ENCODE peak calls at places on chromosomes 7 and 10, in eight cellular contexts. One of them, this sample, is unnamed.

GRCh38 chr7:140475747-140476333 is 3.5 kb downstream of the MKRN1 start:
- DNase-seq in skeletal muscle cell: no peak
- DNase-seq in LoVo: peak
- DNase-seq in PC-3: peak
- DNase-seq in activated CD4-positive, alpha-beta T cell treated with anti-CD3 and anti-CD28 coated beads for 24 hours: peak
- DNase-seq in activated T-helper 1 cell treated with Interleukin-2 at 50 U/mL for 16 hours: peak
- DNase-seq in upper lobe of left lung: peak
- DNase-seq in HFF-Myc: no peak
- DNase-seq in this sample: no peak

GRCh38 chr10:123549761-123550454 is 116.2 kb upstream of the GPR26 start:
- DNase-seq in activated T-helper 1 cell treated with Interleukin-2 at 50 U/mL for 16 hours: no peak
- DNase-seq in HFF-Myc: no peak
- DNase-seq in skeletal muscle cell: no peak
- DNase-seq in LoVo: no peak
- DNase-seq in activated CD4-positive, alpha-beta T cell treated with anti-CD3 and anti-CD28 coated beads for 24 hours: no peak
- DNase-seq in PC-3: no peak
- DNase-seq in upper lobe of left lung: no peak
- DNase-seq in this sample: no peak

GRCh38 chr10:68595513-68595912 is 35.4 kb downstream of the TET1 start:
- DNase-seq in activated CD4-positive, alpha-beta T cell treated with anti-CD3 and anti-CD28 coated beads for 24 hours: no peak
- DNase-seq in LoVo: no peak
- DNase-seq in skeletal muscle cell: no peak
- DNase-seq in HFF-Myc: no peak
- DNase-seq in upper lobe of left lung: no peak
- DNase-seq in activated T-helper 1 cell treated with Interleukin-2 at 50 U/mL for 16 hours: no peak
- DNase-seq in PC-3: no peak
- DNase-seq in this sample: no peak

GRCh38 chr7:54985405-54986360 is 33.1 kb upstream of the EGFR start:
- DNase-seq in HFF-Myc: peak
- DNase-seq in upper lobe of left lung: no peak
- DNase-seq in skeletal muscle cell: peak
- DNase-seq in LoVo: peak
- DNase-seq in activated T-helper 1 cell treated with Interleukin-2 at 50 U/mL for 16 hours: no peak
- DNase-seq in activated CD4-positive, alpha-beta T cell treated with anti-CD3 and anti-CD28 coated beads for 24 hours: no peak
- DNase-seq in PC-3: peak
- DNase-seq in this sample: no peak

GRCh38 chr7:129047761-129048160 is 7.2 kb downstream of the TNPO3 start:
- DNase-seq in PC-3: no peak
- DNase-seq in skeletal muscle cell: no peak
- DNase-seq in upper lobe of left lung: no peak
- DNase-seq in HFF-Myc: no peak
- DNase-seq in activated CD4-positive, alpha-beta T cell treated with anti-CD3 and anti-CD28 coated beads for 24 hours: no peak
- DNase-seq in activated T-helper 1 cell treated with Interleukin-2 at 50 U/mL for 16 hours: no peak
- DNase-seq in LoVo: no peak
- DNase-seq in this sample: no peak

GRCh38 chr7:30682131-30683083 is at the start of gene CRHR2:
- DNase-seq in skeletal muscle cell: no peak
- DNase-seq in PC-3: no peak
- DNase-seq in HFF-Myc: no peak
- DNase-seq in LoVo: no peak
- DNase-seq in upper lobe of left lung: peak
- DNase-seq in activated CD4-positive, alpha-beta T cell treated with anti-CD3 and anti-CD28 coated beads for 24 hours: no peak
- DNase-seq in activated T-helper 1 cell treated with Interleukin-2 at 50 U/mL for 16 hours: no peak
- DNase-seq in this sample: no peak

GRCh38 chr7:4235596-4235995 is 446.5 kb upstream of the FOXK1 start:
- DNase-seq in HFF-Myc: no peak
- DNase-seq in skeletal muscle cell: no peak
- DNase-seq in activated CD4-positive, alpha-beta T cell treated with anti-CD3 and anti-CD28 coated beads for 24 hours: no peak
- DNase-seq in upper lobe of left lung: peak
- DNase-seq in PC-3: no peak
- DNase-seq in activated T-helper 1 cell treated with Interleukin-2 at 50 U/mL for 16 hours: no peak
- DNase-seq in LoVo: no peak
- DNase-seq in this sample: no peak

GRCh38 chr7:140084142-140084655 is 21.4 kb upstream of the PARP12 start:
- DNase-seq in skeletal muscle cell: no peak
- DNase-seq in PC-3: no peak
- DNase-seq in upper lobe of left lung: peak
- DNase-seq in activated CD4-positive, alpha-beta T cell treated with anti-CD3 and anti-CD28 coated beads for 24 hours: no peak
- DNase-seq in LoVo: no peak
- DNase-seq in activated T-helper 1 cell treated with Interleukin-2 at 50 U/mL for 16 hours: no peak
- DNase-seq in HFF-Myc: no peak
- DNase-seq in this sample: no peak

GRCh38 chr7:3730271-3730670 is 429.2 kb downstream of the SDK1 start:
- DNase-seq in LoVo: no peak
- DNase-seq in activated CD4-positive, alpha-beta T cell treated with anti-CD3 and anti-CD28 coated beads for 24 hours: no peak
- DNase-seq in upper lobe of left lung: no peak
- DNase-seq in skeletal muscle cell: no peak
- DNase-seq in PC-3: no peak
- DNase-seq in activated T-helper 1 cell treated with Interleukin-2 at 50 U/mL for 16 hours: no peak
- DNase-seq in HFF-Myc: no peak
- DNase-seq in this sample: no peak

GRCh38 chr10:133457100-133457841 is 3.5 kb downstream of the SCART1 start:
- DNase-seq in activated CD4-positive, alpha-beta T cell treated with anti-CD3 and anti-CD28 coated beads for 24 hours: no peak
- DNase-seq in PC-3: no peak
- DNase-seq in activated T-helper 1 cell treated with Interleukin-2 at 50 U/mL for 16 hours: no peak
- DNase-seq in LoVo: no peak
- DNase-seq in upper lobe of left lung: no peak
- DNase-seq in HFF-Myc: no peak
- DNase-seq in skeletal muscle cell: no peak
- DNase-seq in this sample: no peak

GRCh38 chr7:140478361-140479061 is 794 bp downstream of the MKRN1 start:
- DNase-seq in activated T-helper 1 cell treated with Interleukin-2 at 50 U/mL for 16 hours: no peak
- DNase-seq in HFF-Myc: no peak
- DNase-seq in activated CD4-positive, alpha-beta T cell treated with anti-CD3 and anti-CD28 coated beads for 24 hours: peak
- DNase-seq in PC-3: peak
- DNase-seq in skeletal muscle cell: peak
- DNase-seq in upper lobe of left lung: peak
- DNase-seq in LoVo: peak
- DNase-seq in this sample: no peak

GRCh38 chr7:117830422-117830954 is 42.8 kb downstream of the CTTNBP2 start:
- DNase-seq in activated CD4-positive, alpha-beta T cell treated with anti-CD3 and anti-CD28 coated beads for 24 hours: no peak
- DNase-seq in skeletal muscle cell: no peak
- DNase-seq in HFF-Myc: no peak
- DNase-seq in activated T-helper 1 cell treated with Interleukin-2 at 50 U/mL for 16 hours: no peak
- DNase-seq in LoVo: peak
- DNase-seq in upper lobe of left lung: peak
- DNase-seq in PC-3: no peak
- DNase-seq in this sample: no peak